ENCODE peak calls at places on chromosomes 1 and 21, in six cellular contexts. O is germinal center, Y is sigmoid colon, V is uterus, T is brain microvascular endothelial cell, X is GM12891. W is an unnamed sample.

GRCh38 chr1:2204384-2205190 is 10.0 kb upstream of the FAAP20 start:
- DNase-seq in O (peak), Y (peak), V (peak), T (no peak), X (peak), W (no peak)

GRCh38 chr1:241639653-241640148 is 468 bp downstream of the CHML start:
- DNase-seq in O (peak), Y (peak), V (peak), T (peak), X (peak), W (peak)

GRCh38 chr1:206686486-206687249 is 2.0 kb downstream of the MAPKAPK2 start:
- DNase-seq in O (peak), Y (no peak), V (no peak), T (no peak), X (peak), W (no peak)

GRCh38 chr1:184035719-184036516 is 1.6 kb downstream of the COLGALT2 start:
- DNase-seq in O (no peak), Y (peak), V (no peak), T (no peak), X (no peak), W (no peak)

GRCh38 chr21:30194701-30195299 is 21.1 kb downstream of the CLDN8 start:
- DNase-seq in O (no peak), Y (no peak), V (no peak), T (peak), X (peak), W (no peak)

GRCh38 chr1:202952818-202953217 is 5.3 kb downstream of the ADIPOR1 start:
- DNase-seq in O (no peak), Y (peak), V (no peak), T (peak), X (no peak), W (no peak)

GRCh38 chr1:95002657-95003432 is 69.9 kb downstream of the ALG14 start:
- DNase-seq in O (no peak), Y (no peak), V (peak), T (no peak), X (no peak), W (peak)

GRCh38 chr1:53115403-53116306 is 26.8 kb downstream of the SLC1A7 start:
- DNase-seq in O (no peak), Y (no peak), V (no peak), T (no peak), X (no peak), W (no peak)

GRCh38 chr1:228083871-228084278 is 1.4 kb downstream of the ARF1 start:
- DNase-seq in O (no peak), Y (no peak), V (no peak), T (no peak), X (no peak), W (no peak)

GRCh38 chr1:145990249-145991097 is 5.9 kb downstream of the TXNIP start:
- DNase-seq in O (no peak), Y (peak), V (peak), T (no peak), X (no peak), W (no peak)

GRCh38 chr1:3467096-3468036 is 12.9 kb downstream of the ARHGEF16 start:
- DNase-seq in O (no peak), Y (peak), V (no peak), T (no peak), X (no peak), W (no peak)

GRCh38 chr1:85465099-85465790 is at the start of gene DDAH1:
- DNase-seq in O (peak), Y (peak), V (peak), T (peak), X (peak), W (peak)

GRCh38 chr21:21000576-21001175 is 2.5 kb downstream of the NCAM2 start:
- DNase-seq in O (no peak), Y (no peak), V (no peak), T (no peak), X (no peak), W (no peak)

GRCh38 chr1:155983191-155984023 is 5.1 kb upstream of the ARHGEF2 start:
- DNase-seq in O (peak), Y (peak), V (peak), T (peak), X (no peak), W (peak)

GRCh38 chr1:26726784-26727183 is 31.0 kb downstream of the ARID1A start:
- DNase-seq in O (no peak), Y (no peak), V (no peak), T (no peak), X (no peak), W (no peak)

GRCh38 chr1:16430598-16430997 is 6.6 kb downstream of the SPATA21 start:
- DNase-seq in O (no peak), Y (no peak), V (no peak), T (no peak), X (no peak), W (no peak)

GRCh38 chr1:1322952-1323351 is 1.5 kb downstream of the INTS11 start:
- DNase-seq in O (no peak), Y (no peak), V (no peak), T (no peak), X (no peak), W (no peak)

GRCh38 chr21:44054710-44055109 is 42.6 kb downstream of the TRAPPC10 start:
- DNase-seq in O (no peak), Y (no peak), V (no peak), T (peak), X (no peak), W (peak)

GRCh38 chr1:27542463-27543273 is 52.7 kb upstream of the WASF2 start:
- DNase-seq in O (no peak), Y (peak), V (peak), T (peak), X (no peak), W (peak)

GRCh38 chr21:35603471-35603870 is 456.9 kb downstream of the SETD4 start:
- DNase-seq in O (no peak), Y (no peak), V (no peak), T (no peak), X (no peak), W (no peak)

GRCh38 chr1:26191739-26192138 is 1.3 kb downstream of the CATSPER4 start:
- DNase-seq in O (no peak), Y (no peak), V (no peak), T (no peak), X (no peak), W (no peak)

W was measured in HFFc6.